ENCODE peak calls at places on chromosomes 5 and 9, in seven cellular contexts. One of them, this sample, is unnamed.

GRCh38 chr5:6166698-6167394 is 211.5 kb downstream of the MED10 start:
- DNase-seq in foreskin fibroblast: no peak
- DNase-seq in OCI-LY7: peak; percentile 56
- DNase-seq in HCT116: no peak
- DNase-seq in tibial artery: no peak
- DNase-seq in endodermal cell: no peak
- DNase-seq in AG04450: no peak
- DNase-seq in this sample: peak; percentile 75

GRCh38 chr5:131008329-131008728 is 156.7 kb downstream of the HINT1 start:
- DNase-seq in foreskin fibroblast: no peak
- DNase-seq in OCI-LY7: no peak
- DNase-seq in HCT116: no peak
- DNase-seq in tibial artery: no peak
- DNase-seq in endodermal cell: no peak
- DNase-seq in AG04450: no peak
- DNase-seq in this sample: no peak

GRCh38 chr9:14466429-14466818 is 152.5 kb upstream of the NFIB start:
- DNase-seq in foreskin fibroblast: no peak
- DNase-seq in OCI-LY7: no peak
- DNase-seq in HCT116: no peak
- DNase-seq in tibial artery: no peak
- DNase-seq in endodermal cell: peak; percentile 59
- DNase-seq in AG04450: no peak
- DNase-seq in this sample: no peak

GRCh38 chr9:33260372-33260771 is 4.1 kb downstream of the BAG1 start:
- DNase-seq in foreskin fibroblast: no peak
- DNase-seq in OCI-LY7: no peak
- DNase-seq in HCT116: no peak
- DNase-seq in tibial artery: no peak
- DNase-seq in endodermal cell: no peak
- DNase-seq in AG04450: no peak
- DNase-seq in this sample: no peak

GRCh38 chr9:3696368-3696767 is 170.6 kb upstream of the RFX3 start:
- DNase-seq in foreskin fibroblast: no peak
- DNase-seq in OCI-LY7: no peak
- DNase-seq in HCT116: no peak
- DNase-seq in tibial artery: no peak
- DNase-seq in endodermal cell: peak; percentile 63
- DNase-seq in AG04450: no peak
- DNase-seq in this sample: no peak

GRCh38 chr5:135705230-135705631 is 126.4 kb upstream of the CXCL14 start:
- DNase-seq in foreskin fibroblast: peak; percentile 25
- DNase-seq in OCI-LY7: no peak
- DNase-seq in HCT116: no peak
- DNase-seq in tibial artery: no peak
- DNase-seq in endodermal cell: peak; percentile 38
- DNase-seq in AG04450: no peak
- DNase-seq in this sample: peak; percentile 96

GRCh38 chr5:36214434-36214833 is 27.3 kb downstream of the NADK2 start:
- DNase-seq in foreskin fibroblast: no peak
- DNase-seq in OCI-LY7: peak; percentile 25
- DNase-seq in HCT116: no peak
- DNase-seq in tibial artery: no peak
- DNase-seq in endodermal cell: no peak
- DNase-seq in AG04450: no peak
- DNase-seq in this sample: no peak

GRCh38 chr5:7053528-7054209 is 340.4 kb downstream of the TENT4A start:
- DNase-seq in foreskin fibroblast: no peak
- DNase-seq in OCI-LY7: no peak
- DNase-seq in HCT116: no peak
- DNase-seq in tibial artery: no peak
- DNase-seq in endodermal cell: no peak
- DNase-seq in AG04450: no peak
- DNase-seq in this sample: no peak

GRCh38 chr9:21174671-21175070 is 8.2 kb upstream of the IFNA21 start:
- DNase-seq in foreskin fibroblast: peak; percentile 44
- DNase-seq in OCI-LY7: no peak
- DNase-seq in HCT116: no peak
- DNase-seq in tibial artery: no peak
- DNase-seq in endodermal cell: no peak
- DNase-seq in AG04450: no peak
- DNase-seq in this sample: peak; percentile 23

GRCh38 chr5:76787237-76787636 is 31.6 kb upstream of the F2RL1 start:
- DNase-seq in foreskin fibroblast: peak; percentile 58
- DNase-seq in OCI-LY7: no peak
- DNase-seq in HCT116: no peak
- DNase-seq in tibial artery: peak; percentile 79
- DNase-seq in endodermal cell: no peak
- DNase-seq in AG04450: peak; percentile 88
- DNase-seq in this sample: peak; percentile 83

GRCh38 chr9:92500725-92501124 is 18.4 kb upstream of the ASPN start:
- DNase-seq in foreskin fibroblast: no peak
- DNase-seq in OCI-LY7: no peak
- DNase-seq in HCT116: no peak
- DNase-seq in tibial artery: no peak
- DNase-seq in endodermal cell: no peak
- DNase-seq in AG04450: no peak
- DNase-seq in this sample: no peak

GRCh38 chr5:137500616-137501225 is 1.6 kb upstream of the SPOCK1 start:
- DNase-seq in foreskin fibroblast: no peak
- DNase-seq in OCI-LY7: no peak
- DNase-seq in HCT116: no peak
- DNase-seq in tibial artery: no peak
- DNase-seq in endodermal cell: no peak
- DNase-seq in AG04450: no peak
- DNase-seq in this sample: no peak

GRCh38 chr5:137496919-137497318 is 2.2 kb downstream of the SPOCK1 start:
- DNase-seq in foreskin fibroblast: peak; percentile 67
- DNase-seq in OCI-LY7: no peak
- DNase-seq in HCT116: no peak
- DNase-seq in tibial artery: no peak
- DNase-seq in endodermal cell: no peak
- DNase-seq in AG04450: no peak
- DNase-seq in this sample: no peak

GRCh38 chr5:137497396-137498290 is 1.5 kb downstream of the SPOCK1 start:
- DNase-seq in foreskin fibroblast: peak; percentile 33
- DNase-seq in OCI-LY7: no peak
- DNase-seq in HCT116: no peak
- DNase-seq in tibial artery: no peak
- DNase-seq in endodermal cell: no peak
- DNase-seq in AG04450: no peak
- DNase-seq in this sample: peak; percentile 48

GRCh38 chr5:137498736-137499505 is at the start of gene SPOCK1:
- DNase-seq in foreskin fibroblast: peak; percentile 92
- DNase-seq in OCI-LY7: peak; percentile 1
- DNase-seq in HCT116: peak; percentile 12
- DNase-seq in tibial artery: peak; percentile 60
- DNase-seq in endodermal cell: peak; percentile 91
- DNase-seq in AG04450: no peak
- DNase-seq in this sample: peak; percentile 80

DNA sequence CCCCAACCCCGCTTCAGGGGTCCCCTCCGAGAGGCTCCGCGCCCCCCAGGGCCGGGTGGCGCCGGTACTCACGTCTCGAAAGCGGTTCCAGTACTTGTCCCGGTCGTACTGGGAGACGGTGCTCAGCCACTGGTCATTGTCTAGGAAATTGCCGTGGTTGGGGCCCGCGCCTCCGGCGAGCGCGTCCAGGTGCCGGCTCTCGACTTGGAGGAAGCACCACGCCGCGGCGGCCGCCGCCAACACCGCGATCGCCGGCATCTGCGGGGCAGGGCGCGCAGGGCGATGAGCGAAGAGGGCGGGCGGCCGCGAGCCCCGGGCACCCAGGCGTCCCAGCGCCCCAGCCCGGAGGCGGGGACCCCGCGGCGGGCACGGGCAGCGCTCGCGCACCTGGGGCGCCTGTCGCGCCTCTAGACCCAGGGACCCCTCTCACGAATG is 808 bp downstream of the SPOCK1 start:
- DNase-seq in foreskin fibroblast: peak; percentile 60
- DNase-seq in OCI-LY7: no peak
- DNase-seq in HCT116: no peak
- DNase-seq in tibial artery: no peak
- DNase-seq in endodermal cell: peak; percentile 85
- DNase-seq in AG04450: no peak
- DNase-seq in this sample: peak; percentile 55
- H3K4me3 ChIP-seq in foreskin fibroblast: peak overlapping the region; percentile 70
- H3K4me3 ChIP-seq in OCI-LY7: no peak overlapping the region
- H3K4me3 ChIP-seq in HCT116: no peak overlapping the region
- H3K4me3 ChIP-seq in tibial artery: peak overlapping the region; percentile 60
- H3K4me3 ChIP-seq in endodermal cell: peak overlapping the region; percentile 79
- H3K4me3 ChIP-seq in AG04450: peak overlapping the region; percentile 62
- H3K4me3 ChIP-seq in this sample: peak overlapping the region; percentile 48

GRCh38 chr9:135087899-135088347 is 455 bp downstream of the OLFM1 start:
- DNase-seq in foreskin fibroblast: peak; percentile 11
- DNase-seq in OCI-LY7: no peak
- DNase-seq in HCT116: no peak
- DNase-seq in tibial artery: no peak
- DNase-seq in endodermal cell: peak; percentile 80
- DNase-seq in AG04450: no peak
- DNase-seq in this sample: no peak

GRCh38 chr9:135086597-135087488 is 625 bp upstream of the OLFM1 start:
- DNase-seq in foreskin fibroblast: no peak
- DNase-seq in OCI-LY7: no peak
- DNase-seq in HCT116: no peak
- DNase-seq in tibial artery: no peak
- DNase-seq in endodermal cell: peak; percentile 60
- DNase-seq in AG04450: no peak
- DNase-seq in this sample: no peak

GRCh38 chr9:135085830-135086546 is 1.5 kb upstream of the OLFM1 start:
- DNase-seq in foreskin fibroblast: peak; percentile 79
- DNase-seq in OCI-LY7: peak; percentile 26
- DNase-seq in HCT116: peak; percentile 54
- DNase-seq in tibial artery: peak; percentile 78
- DNase-seq in endodermal cell: peak; percentile 98
- DNase-seq in AG04450: peak; percentile 6
- DNase-seq in this sample: peak; percentile 11

GRCh38 chr9:135088348-135088978 is 995 bp downstream of the OLFM1 start:
- DNase-seq in foreskin fibroblast: no peak
- DNase-seq in OCI-LY7: no peak
- DNase-seq in HCT116: no peak
- DNase-seq in tibial artery: no peak
- DNase-seq in endodermal cell: peak; percentile 67
- DNase-seq in AG04450: no peak
- DNase-seq in this sample: no peak

GRCh38 chr9:135087489-135087791 is at the start of gene OLFM1:
- DNase-seq in foreskin fibroblast: peak; percentile 77
- DNase-seq in OCI-LY7: no peak
- DNase-seq in HCT116: peak; percentile 38
- DNase-seq in tibial artery: peak; percentile 71
- DNase-seq in endodermal cell: peak; percentile 94
- DNase-seq in AG04450: no peak
- DNase-seq in this sample: peak; percentile 11
- TF ChIP-seq CTCF in foreskin fibroblast: peak; percentile 60
- TF ChIP-seq CTCF in OCI-LY7: no peak
- TF ChIP-seq CTCF in HCT116: peak; percentile 83
- TF ChIP-seq CTCF in tibial artery: peak; percentile 54
- TF ChIP-seq CTCF in endodermal cell: peak; percentile 86
- TF ChIP-seq CTCF in AG04450: peak; percentile 54
- TF ChIP-seq CTCF in this sample: peak; percentile 10

DNA sequence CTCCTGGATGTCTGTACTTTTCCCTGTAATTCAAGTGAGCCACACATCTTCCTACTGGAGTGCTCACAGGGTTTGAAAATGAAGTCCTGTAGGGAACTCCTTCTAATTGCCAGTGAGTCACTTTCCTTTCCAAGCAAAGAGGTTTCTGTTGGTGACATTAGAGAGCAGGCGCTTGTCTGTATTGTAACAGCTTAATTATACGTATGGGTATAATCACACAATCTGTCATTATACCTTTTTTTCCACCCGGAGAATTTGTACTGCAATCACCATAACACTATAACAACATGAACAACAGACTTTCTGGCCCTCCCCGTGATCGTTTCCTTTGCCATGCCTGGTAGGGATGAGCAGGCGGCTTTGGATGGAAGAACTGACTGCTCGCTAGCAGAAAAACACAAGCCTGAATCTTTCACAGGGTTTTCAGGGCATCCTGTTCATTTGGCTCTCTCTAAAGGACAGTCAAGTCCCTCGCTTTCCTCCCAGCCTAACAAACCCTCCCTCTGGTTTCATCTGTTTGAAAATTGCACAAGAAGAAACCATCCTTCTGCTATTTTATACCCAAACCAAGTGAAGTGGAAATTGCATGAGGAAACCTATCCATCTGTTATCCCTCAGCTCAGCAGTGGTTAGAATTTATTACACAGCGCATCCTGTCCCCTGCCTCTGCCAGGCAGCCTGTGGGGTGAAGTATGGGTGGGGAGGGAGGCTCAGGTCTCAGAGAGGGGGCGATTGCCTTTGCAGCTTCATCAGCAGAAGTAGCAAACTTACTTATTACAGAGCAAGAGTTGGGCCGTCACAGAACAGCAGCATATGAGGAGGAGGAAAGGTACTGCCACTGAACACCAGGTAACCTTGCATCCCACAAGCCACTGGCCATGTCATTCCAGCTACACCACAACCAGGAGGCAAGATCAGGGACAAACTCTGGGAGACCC is 307.0 kb upstream of the TLE4 start:
- DNase-seq in foreskin fibroblast: peak; percentile 14
- DNase-seq in OCI-LY7: no peak
- DNase-seq in HCT116: no peak
- DNase-seq in tibial artery: no peak
- DNase-seq in endodermal cell: no peak
- DNase-seq in AG04450: no peak
- DNase-seq in this sample: no peak
- H3K4me3 ChIP-seq in foreskin fibroblast: no peak overlapping the region
- H3K4me3 ChIP-seq in OCI-LY7: no peak overlapping the region
- H3K4me3 ChIP-seq in HCT116: no peak overlapping the region
- H3K4me3 ChIP-seq in tibial artery: no peak overlapping the region
- H3K4me3 ChIP-seq in endodermal cell: no peak overlapping the region
- H3K4me3 ChIP-seq in AG04450: no peak overlapping the region
- H3K4me3 ChIP-seq in this sample: no peak overlapping the region

GRCh38 chr5:175847503-175847902 is 23.9 kb upstream of the CPLX2 start:
- DNase-seq in foreskin fibroblast: peak; percentile 24
- DNase-seq in OCI-LY7: no peak
- DNase-seq in HCT116: no peak
- DNase-seq in tibial artery: no peak
- DNase-seq in endodermal cell: peak; percentile 83
- DNase-seq in AG04450: no peak
- DNase-seq in this sample: no peak
- TF ChIP-seq CTCF in foreskin fibroblast: no peak
- TF ChIP-seq CTCF in OCI-LY7: peak; percentile 31
- TF ChIP-seq CTCF in HCT116: peak; percentile 43
- TF ChIP-seq CTCF in tibial artery: no peak
- TF ChIP-seq CTCF in endodermal cell: peak; percentile 75
- TF ChIP-seq CTCF in AG04450: peak; percentile 53
- TF ChIP-seq CTCF in this sample: no peak

This sample was measured in epithelial cell of esophagus.